ENCODE peak calls at places on chromosome 2, in five cellular contexts. One of them, this sample, is unnamed.

GRCh38 chr2:55224761-55225261 is 7.3 kb downstream of the CLHC1 start:
- DNase-seq in GM13977: no peak
- DNase-seq in activated CD4-positive, alpha-beta T cell treated with anti-CD3 and anti-CD28 coated beads, Interleukin-2, amount 50 U/mL, for 24 hours: no peak
- DNase-seq in left cardiac atrium: peak
- DNase-seq in NCI-H1092: no peak
- DNase-seq in this sample: no peak

GRCh38 chr2:163347982-163348842 is 387.6 kb downstream of the FIGN start:
- DNase-seq in GM13977: no peak
- DNase-seq in activated CD4-positive, alpha-beta T cell treated with anti-CD3 and anti-CD28 coated beads, Interleukin-2, amount 50 U/mL, for 24 hours: no peak
- DNase-seq in left cardiac atrium: peak
- DNase-seq in NCI-H1092: no peak
- DNase-seq in this sample: no peak

GRCh38 chr2:1742680-1743395 is 1.5 kb downstream of the PXDN start:
- DNase-seq in GM13977: no peak
- DNase-seq in activated CD4-positive, alpha-beta T cell treated with anti-CD3 and anti-CD28 coated beads, Interleukin-2, amount 50 U/mL, for 24 hours: no peak
- DNase-seq in left cardiac atrium: peak
- DNase-seq in NCI-H1092: no peak
- DNase-seq in this sample: no peak

GRCh38 chr2:96914332-96914731 is 44.5 kb upstream of the SEMA4C start:
- DNase-seq in GM13977: no peak
- DNase-seq in activated CD4-positive, alpha-beta T cell treated with anti-CD3 and anti-CD28 coated beads, Interleukin-2, amount 50 U/mL, for 24 hours: no peak
- DNase-seq in left cardiac atrium: no peak
- DNase-seq in NCI-H1092: no peak
- DNase-seq in this sample: no peak

GRCh38 chr2:65130440-65131175 is 702 bp upstream of the RAB1A start:
- DNase-seq in GM13977: no peak
- DNase-seq in activated CD4-positive, alpha-beta T cell treated with anti-CD3 and anti-CD28 coated beads, Interleukin-2, amount 50 U/mL, for 24 hours: peak
- DNase-seq in left cardiac atrium: no peak
- DNase-seq in NCI-H1092: peak
- DNase-seq in this sample: no peak

GRCh38 chr2:154762638-154763037 is 64.1 kb downstream of the KCNJ3 start:
- DNase-seq in GM13977: no peak
- DNase-seq in activated CD4-positive, alpha-beta T cell treated with anti-CD3 and anti-CD28 coated beads, Interleukin-2, amount 50 U/mL, for 24 hours: no peak
- DNase-seq in left cardiac atrium: no peak
- DNase-seq in NCI-H1092: no peak
- DNase-seq in this sample: no peak

GRCh38 chr2:106885981-106886915 is at the start of gene ST6GAL2:
- DNase-seq in GM13977: peak
- DNase-seq in activated CD4-positive, alpha-beta T cell treated with anti-CD3 and anti-CD28 coated beads, Interleukin-2, amount 50 U/mL, for 24 hours: no peak
- DNase-seq in left cardiac atrium: no peak
- DNase-seq in NCI-H1092: no peak
- DNase-seq in this sample: no peak

GRCh38 chr2:203869610-203870042 is 2.1 kb downstream of the CTLA4 start:
- DNase-seq in GM13977: no peak
- DNase-seq in activated CD4-positive, alpha-beta T cell treated with anti-CD3 and anti-CD28 coated beads, Interleukin-2, amount 50 U/mL, for 24 hours: no peak
- DNase-seq in left cardiac atrium: no peak
- DNase-seq in NCI-H1092: no peak
- DNase-seq in this sample: no peak

GRCh38 chr2:54224997-54225396 is 31.0 kb downstream of the TSPYL6 start:
- DNase-seq in GM13977: no peak
- DNase-seq in activated CD4-positive, alpha-beta T cell treated with anti-CD3 and anti-CD28 coated beads, Interleukin-2, amount 50 U/mL, for 24 hours: no peak
- DNase-seq in left cardiac atrium: no peak
- DNase-seq in NCI-H1092: no peak
- DNase-seq in this sample: no peak

GRCh38 chr2:95238131-95238530 is 30.8 kb downstream of the ZNF892 start:
- DNase-seq in GM13977: no peak
- DNase-seq in activated CD4-positive, alpha-beta T cell treated with anti-CD3 and anti-CD28 coated beads, Interleukin-2, amount 50 U/mL, for 24 hours: no peak
- DNase-seq in left cardiac atrium: no peak
- DNase-seq in NCI-H1092: no peak
- DNase-seq in this sample: no peak

GRCh38 chr2:37766087-37766486 is 94.6 kb upstream of the CDC42EP3 start:
- DNase-seq in GM13977: no peak
- DNase-seq in activated CD4-positive, alpha-beta T cell treated with anti-CD3 and anti-CD28 coated beads, Interleukin-2, amount 50 U/mL, for 24 hours: no peak
- DNase-seq in left cardiac atrium: no peak
- DNase-seq in NCI-H1092: no peak
- DNase-seq in this sample: no peak

GRCh38 chr2:217714268-217714643 is 288.5 kb downstream of the TNS1 start:
- DNase-seq in GM13977: no peak
- DNase-seq in activated CD4-positive, alpha-beta T cell treated with anti-CD3 and anti-CD28 coated beads, Interleukin-2, amount 50 U/mL, for 24 hours: no peak
- DNase-seq in left cardiac atrium: peak
- DNase-seq in NCI-H1092: no peak
- DNase-seq in this sample: no peak

GRCh38 chr2:146916914-146917313 is 927.9 kb upstream of the ACVR2A start:
- DNase-seq in GM13977: no peak
- DNase-seq in activated CD4-positive, alpha-beta T cell treated with anti-CD3 and anti-CD28 coated beads, Interleukin-2, amount 50 U/mL, for 24 hours: no peak
- DNase-seq in left cardiac atrium: no peak
- DNase-seq in NCI-H1092: no peak
- DNase-seq in this sample: no peak

GRCh38 chr2:230975927-230976326 is 20.0 kb upstream of the SPATA3 start:
- DNase-seq in GM13977: no peak
- DNase-seq in activated CD4-positive, alpha-beta T cell treated with anti-CD3 and anti-CD28 coated beads, Interleukin-2, amount 50 U/mL, for 24 hours: no peak
- DNase-seq in left cardiac atrium: no peak
- DNase-seq in NCI-H1092: no peak
- DNase-seq in this sample: no peak

GRCh38 chr2:86622409-86622877 is 1.2 kb downstream of the RNF103 start:
- DNase-seq in GM13977: no peak
- DNase-seq in activated CD4-positive, alpha-beta T cell treated with anti-CD3 and anti-CD28 coated beads, Interleukin-2, amount 50 U/mL, for 24 hours: no peak
- DNase-seq in left cardiac atrium: peak
- DNase-seq in NCI-H1092: no peak
- DNase-seq in this sample: no peak

GRCh38 chr2:46885376-46885775 is 30.2 kb downstream of the MCFD2 start:
- DNase-seq in GM13977: no peak
- DNase-seq in activated CD4-positive, alpha-beta T cell treated with anti-CD3 and anti-CD28 coated beads, Interleukin-2, amount 50 U/mL, for 24 hours: no peak
- DNase-seq in left cardiac atrium: no peak
- DNase-seq in NCI-H1092: no peak
- DNase-seq in this sample: no peak

GRCh38 chr2:10245661-10246060 is 57.0 kb upstream of the HPCAL1 start:
- DNase-seq in GM13977: no peak
- DNase-seq in activated CD4-positive, alpha-beta T cell treated with anti-CD3 and anti-CD28 coated beads, Interleukin-2, amount 50 U/mL, for 24 hours: no peak
- DNase-seq in left cardiac atrium: peak
- DNase-seq in NCI-H1092: no peak
- DNase-seq in this sample: no peak

GRCh38 chr2:69208023-69208595 is 178.9 kb downstream of the GFPT1 start:
- DNase-seq in GM13977: no peak
- DNase-seq in activated CD4-positive, alpha-beta T cell treated with anti-CD3 and anti-CD28 coated beads, Interleukin-2, amount 50 U/mL, for 24 hours: no peak
- DNase-seq in left cardiac atrium: no peak
- DNase-seq in NCI-H1092: no peak
- DNase-seq in this sample: no peak

GRCh38 chr2:45323344-45323743 is 287.7 kb downstream of the SRBD1 start:
- DNase-seq in GM13977: no peak
- DNase-seq in activated CD4-positive, alpha-beta T cell treated with anti-CD3 and anti-CD28 coated beads, Interleukin-2, amount 50 U/mL, for 24 hours: no peak
- DNase-seq in left cardiac atrium: no peak
- DNase-seq in NCI-H1092: no peak
- DNase-seq in this sample: no peak

GRCh38 chr2:675982-676646 is 1.1 kb downstream of the TMEM18 start:
- DNase-seq in GM13977: peak
- DNase-seq in activated CD4-positive, alpha-beta T cell treated with anti-CD3 and anti-CD28 coated beads, Interleukin-2, amount 50 U/mL, for 24 hours: no peak
- DNase-seq in left cardiac atrium: peak
- DNase-seq in NCI-H1092: no peak
- DNase-seq in this sample: peak

GRCh38 chr2:150063950-150064549 is 423.4 kb downstream of the RND3 start:
- DNase-seq in GM13977: no peak
- DNase-seq in activated CD4-positive, alpha-beta T cell treated with anti-CD3 and anti-CD28 coated beads, Interleukin-2, amount 50 U/mL, for 24 hours: no peak
- DNase-seq in left cardiac atrium: no peak
- DNase-seq in NCI-H1092: no peak
- DNase-seq in this sample: no peak

GRCh38 chr2:74206180-74206688 is 7.8 kb downstream of the MTHFD2 start:
- DNase-seq in GM13977: peak
- DNase-seq in activated CD4-positive, alpha-beta T cell treated with anti-CD3 and anti-CD28 coated beads, Interleukin-2, amount 50 U/mL, for 24 hours: peak
- DNase-seq in left cardiac atrium: no peak
- DNase-seq in NCI-H1092: no peak
- DNase-seq in this sample: peak

GRCh38 chr2:9256570-9257043 is 50.0 kb downstream of the ASAP2 start:
- DNase-seq in GM13977: no peak
- DNase-seq in activated CD4-positive, alpha-beta T cell treated with anti-CD3 and anti-CD28 coated beads, Interleukin-2, amount 50 U/mL, for 24 hours: no peak
- DNase-seq in left cardiac atrium: no peak
- DNase-seq in NCI-H1092: no peak
- DNase-seq in this sample: no peak

GRCh38 chr2:129892360-129892759 is 87.1 kb upstream of the RAB6C start:
- DNase-seq in GM13977: no peak
- DNase-seq in activated CD4-positive, alpha-beta T cell treated with anti-CD3 and anti-CD28 coated beads, Interleukin-2, amount 50 U/mL, for 24 hours: no peak
- DNase-seq in left cardiac atrium: no peak
- DNase-seq in NCI-H1092: no peak
- DNase-seq in this sample: no peak

GRCh38 chr2:222423186-222423585 is 1.2 kb upstream of the SGPP2 start:
- DNase-seq in GM13977: peak
- DNase-seq in activated CD4-positive, alpha-beta T cell treated with anti-CD3 and anti-CD28 coated beads, Interleukin-2, amount 50 U/mL, for 24 hours: no peak
- DNase-seq in left cardiac atrium: no peak
- DNase-seq in NCI-H1092: no peak
- DNase-seq in this sample: no peak

GRCh38 chr2:16687222-16687621 is 21.6 kb upstream of the CYRIA start:
- DNase-seq in GM13977: no peak
- DNase-seq in activated CD4-positive, alpha-beta T cell treated with anti-CD3 and anti-CD28 coated beads, Interleukin-2, amount 50 U/mL, for 24 hours: no peak
- DNase-seq in left cardiac atrium: no peak
- DNase-seq in NCI-H1092: no peak
- DNase-seq in this sample: no peak

GRCh38 chr2:114550895-114551793 is 108.7 kb downstream of the DPP10 start:
- DNase-seq in GM13977: peak
- DNase-seq in activated CD4-positive, alpha-beta T cell treated with anti-CD3 and anti-CD28 coated beads, Interleukin-2, amount 50 U/mL, for 24 hours: no peak
- DNase-seq in left cardiac atrium: peak
- DNase-seq in NCI-H1092: peak
- DNase-seq in this sample: no peak

GRCh38 chr2:170255971-170256370 is 78.0 kb downstream of the MYO3B start:
- DNase-seq in GM13977: no peak
- DNase-seq in activated CD4-positive, alpha-beta T cell treated with anti-CD3 and anti-CD28 coated beads, Interleukin-2, amount 50 U/mL, for 24 hours: no peak
- DNase-seq in left cardiac atrium: no peak
- DNase-seq in NCI-H1092: no peak
- DNase-seq in this sample: no peak

GRCh38 chr2:20196053-20196880 is 28.7 kb downstream of the SDC1 start:
- DNase-seq in GM13977: no peak
- DNase-seq in activated CD4-positive, alpha-beta T cell treated with anti-CD3 and anti-CD28 coated beads, Interleukin-2, amount 50 U/mL, for 24 hours: no peak
- DNase-seq in left cardiac atrium: no peak
- DNase-seq in NCI-H1092: peak
- DNase-seq in this sample: no peak

GRCh38 chr2:161206491-161207032 is 46.3 kb downstream of the TANK start:
- DNase-seq in GM13977: no peak
- DNase-seq in activated CD4-positive, alpha-beta T cell treated with anti-CD3 and anti-CD28 coated beads, Interleukin-2, amount 50 U/mL, for 24 hours: no peak
- DNase-seq in left cardiac atrium: no peak
- DNase-seq in NCI-H1092: no peak
- DNase-seq in this sample: no peak

GRCh38 chr2:238389985-238390682 is 36.6 kb upstream of the ASB1 start:
- DNase-seq in GM13977: no peak
- DNase-seq in activated CD4-positive, alpha-beta T cell treated with anti-CD3 and anti-CD28 coated beads, Interleukin-2, amount 50 U/mL, for 24 hours: no peak
- DNase-seq in left cardiac atrium: no peak
- DNase-seq in NCI-H1092: peak
- DNase-seq in this sample: no peak